ENCODE peak calls at places on chromosomes 1 and 21, in seven cellular contexts. One of them, this sample, is unnamed.

GRCh38 chr1:221415626-221416025 is 326.3 kb downstream of the DUSP10 start:
- DNase-seq in naive thymus-derived CD4-positive, alpha-beta T cell: no peak
- DNase-seq in prostate gland: no peak
- DNase-seq in left ventricle myocardium inferior: no peak
- DNase-seq in A673: no peak
- DNase-seq in heart right ventricle: no peak
- DNase-seq in HCT116: no peak
- DNase-seq in this sample: no peak

GRCh38 chr1:183349201-183349711 is 68.9 kb downstream of the NMNAT2 start:
- DNase-seq in naive thymus-derived CD4-positive, alpha-beta T cell: no peak
- DNase-seq in prostate gland: peak; percentile 10
- DNase-seq in left ventricle myocardium inferior: no peak
- DNase-seq in A673: peak; percentile 48
- DNase-seq in heart right ventricle: no peak
- DNase-seq in HCT116: no peak
- DNase-seq in this sample: no peak

GRCh38 chr21:34602061-34602460 is 12.9 kb downstream of the RCAN1 start:
- DNase-seq in naive thymus-derived CD4-positive, alpha-beta T cell: no peak
- DNase-seq in prostate gland: no peak
- DNase-seq in left ventricle myocardium inferior: no peak
- DNase-seq in A673: no peak
- DNase-seq in heart right ventricle: no peak
- DNase-seq in HCT116: no peak
- DNase-seq in this sample: no peak

GRCh38 chr21:41781047-41781405 is 14.2 kb upstream of the RIPK4 start:
- DNase-seq in naive thymus-derived CD4-positive, alpha-beta T cell: no peak
- DNase-seq in prostate gland: no peak
- DNase-seq in left ventricle myocardium inferior: no peak
- DNase-seq in A673: peak; percentile 83
- DNase-seq in heart right ventricle: no peak
- DNase-seq in HCT116: no peak
- DNase-seq in this sample: no peak

GRCh38 chr1:42931108-42931539 is 27.5 kb downstream of the SLC2A1 start:
- DNase-seq in naive thymus-derived CD4-positive, alpha-beta T cell: peak; percentile 58
- DNase-seq in prostate gland: no peak
- DNase-seq in left ventricle myocardium inferior: no peak
- DNase-seq in A673: peak; percentile 75
- DNase-seq in heart right ventricle: no peak
- DNase-seq in HCT116: no peak
- DNase-seq in this sample: no peak

GRCh38 chr1:227949341-227949921 is 1.7 kb upstream of the WNT9A start:
- DNase-seq in naive thymus-derived CD4-positive, alpha-beta T cell: no peak
- DNase-seq in prostate gland: no peak
- DNase-seq in left ventricle myocardium inferior: no peak
- DNase-seq in A673: no peak
- DNase-seq in heart right ventricle: no peak
- DNase-seq in HCT116: no peak
- DNase-seq in this sample: no peak

GRCh38 chr1:36973056-36973455 is 61.3 kb downstream of the GRIK3 start:
- DNase-seq in naive thymus-derived CD4-positive, alpha-beta T cell: no peak
- DNase-seq in prostate gland: no peak
- DNase-seq in left ventricle myocardium inferior: no peak
- DNase-seq in A673: no peak
- DNase-seq in heart right ventricle: no peak
- DNase-seq in HCT116: no peak
- DNase-seq in this sample: no peak

GRCh38 chr1:6280761-6281451 is 20.0 kb upstream of the GPR153 start:
- DNase-seq in naive thymus-derived CD4-positive, alpha-beta T cell: no peak
- DNase-seq in prostate gland: no peak
- DNase-seq in left ventricle myocardium inferior: no peak
- DNase-seq in A673: no peak
- DNase-seq in heart right ventricle: no peak
- DNase-seq in HCT116: no peak
- DNase-seq in this sample: no peak

GRCh38 chr1:179591592-179592580 is at the start of gene TDRD5:
- DNase-seq in naive thymus-derived CD4-positive, alpha-beta T cell: no peak
- DNase-seq in prostate gland: no peak
- DNase-seq in left ventricle myocardium inferior: no peak
- DNase-seq in A673: peak; percentile 31
- DNase-seq in heart right ventricle: no peak
- DNase-seq in HCT116: no peak
- DNase-seq in this sample: no peak

GRCh38 chr21:34198232-34199120 is 125.1 kb downstream of the MRPS6 start:
- DNase-seq in naive thymus-derived CD4-positive, alpha-beta T cell: peak; percentile 36
- DNase-seq in prostate gland: no peak
- DNase-seq in left ventricle myocardium inferior: no peak
- DNase-seq in A673: no peak
- DNase-seq in heart right ventricle: no peak
- DNase-seq in HCT116: no peak
- DNase-seq in this sample: no peak

GRCh38 chr21:27108228-27108627 is 141.3 kb upstream of the ADAMTS5 start:
- DNase-seq in naive thymus-derived CD4-positive, alpha-beta T cell: no peak
- DNase-seq in prostate gland: no peak
- DNase-seq in left ventricle myocardium inferior: no peak
- DNase-seq in A673: no peak
- DNase-seq in heart right ventricle: no peak
- DNase-seq in HCT116: no peak
- DNase-seq in this sample: no peak

GRCh38 chr1:59391216-59392179 is 94.6 kb downstream of the FGGY start:
- DNase-seq in naive thymus-derived CD4-positive, alpha-beta T cell: no peak
- DNase-seq in prostate gland: no peak
- DNase-seq in left ventricle myocardium inferior: no peak
- DNase-seq in A673: no peak
- DNase-seq in heart right ventricle: no peak
- DNase-seq in HCT116: no peak
- DNase-seq in this sample: no peak

GRCh38 chr1:30612666-30613065 is 110.7 kb downstream of the MATN1 start:
- DNase-seq in naive thymus-derived CD4-positive, alpha-beta T cell: no peak
- DNase-seq in prostate gland: no peak
- DNase-seq in left ventricle myocardium inferior: no peak
- DNase-seq in A673: no peak
- DNase-seq in heart right ventricle: no peak
- DNase-seq in HCT116: no peak
- DNase-seq in this sample: no peak

DNA sequence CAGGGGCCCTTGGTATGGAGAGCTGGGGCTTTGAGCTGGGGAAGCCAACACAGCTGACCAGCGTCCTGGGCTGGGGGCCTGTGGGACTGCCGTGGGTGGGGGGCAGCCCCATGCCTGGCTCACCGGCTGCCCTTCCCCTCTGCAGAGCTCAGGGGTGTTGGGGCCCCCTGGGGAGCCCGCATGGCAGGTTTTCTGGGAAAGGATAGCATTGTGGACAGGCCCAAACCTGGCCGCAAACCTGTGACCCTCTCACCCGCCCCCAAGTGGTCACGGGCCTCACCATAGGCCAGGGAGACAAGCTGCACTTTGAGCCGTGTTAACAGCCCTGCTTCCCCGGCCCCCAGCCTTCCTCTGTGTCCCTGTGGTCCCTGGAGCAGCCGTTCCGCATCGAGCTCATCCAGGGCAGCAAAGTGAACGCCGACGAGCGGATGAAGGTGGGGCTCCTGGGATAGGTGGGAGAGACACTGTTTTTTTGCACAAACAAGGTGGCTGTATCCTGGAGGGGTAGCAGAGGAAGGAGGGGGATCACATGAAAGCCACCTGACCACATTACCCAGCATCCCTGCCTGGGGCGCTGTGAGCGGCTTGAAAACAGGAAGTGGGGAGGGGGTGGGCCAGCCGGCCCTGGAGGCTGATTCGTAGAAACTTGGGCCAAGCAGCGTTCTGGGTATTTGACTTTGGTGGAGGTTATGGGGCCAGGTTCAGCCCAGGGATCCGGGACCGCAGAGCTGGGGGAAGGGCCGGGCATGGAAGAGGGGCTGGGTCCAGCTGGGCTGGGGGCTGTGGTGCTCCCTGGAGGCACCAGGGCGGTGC is 65.9 kb downstream of the PIK3CD start:
- DNase-seq in naive thymus-derived CD4-positive, alpha-beta T cell: peak; percentile 94
- DNase-seq in prostate gland: peak; percentile 49
- DNase-seq in left ventricle myocardium inferior: peak; percentile 41
- DNase-seq in A673: no peak
- DNase-seq in heart right ventricle: peak; percentile 46
- DNase-seq in HCT116: no peak
- DNase-seq in this sample: peak; percentile 34
- H3K36me3 ChIP-seq in naive thymus-derived CD4-positive, alpha-beta T cell: peaks cover 73% of the 10 kb centered on the region
- H3K36me3 ChIP-seq in prostate gland: no peaks in the 10 kb centered on the region
- H3K36me3 ChIP-seq in left ventricle myocardium inferior: peaks cover 4% of the 10 kb centered on the region
- H3K36me3 ChIP-seq in A673: no peaks in the 10 kb centered on the region
- H3K36me3 ChIP-seq in heart right ventricle: peaks cover 12% of the 10 kb centered on the region
- H3K36me3 ChIP-seq in HCT116: no peaks in the 10 kb centered on the region
- H3K36me3 ChIP-seq in this sample: no peaks in the 10 kb centered on the region

GRCh38 chr1:246772686-246773085 is 48.5 kb downstream of the SCCPDH start:
- DNase-seq in naive thymus-derived CD4-positive, alpha-beta T cell: no peak
- DNase-seq in prostate gland: no peak
- DNase-seq in left ventricle myocardium inferior: no peak
- DNase-seq in A673: no peak
- DNase-seq in heart right ventricle: no peak
- DNase-seq in HCT116: no peak
- DNase-seq in this sample: no peak
- H3K27ac ChIP-seq in naive thymus-derived CD4-positive, alpha-beta T cell: no peak overlapping the region
- H3K27ac ChIP-seq in prostate gland: no peak overlapping the region
- H3K27ac ChIP-seq in left ventricle myocardium inferior: no peak overlapping the region
- H3K27ac ChIP-seq in A673: no peak overlapping the region
- H3K27ac ChIP-seq in heart right ventricle: no peak overlapping the region
- H3K27ac ChIP-seq in HCT116: no peak overlapping the region
- H3K27ac ChIP-seq in this sample: no peak overlapping the region

DNA sequence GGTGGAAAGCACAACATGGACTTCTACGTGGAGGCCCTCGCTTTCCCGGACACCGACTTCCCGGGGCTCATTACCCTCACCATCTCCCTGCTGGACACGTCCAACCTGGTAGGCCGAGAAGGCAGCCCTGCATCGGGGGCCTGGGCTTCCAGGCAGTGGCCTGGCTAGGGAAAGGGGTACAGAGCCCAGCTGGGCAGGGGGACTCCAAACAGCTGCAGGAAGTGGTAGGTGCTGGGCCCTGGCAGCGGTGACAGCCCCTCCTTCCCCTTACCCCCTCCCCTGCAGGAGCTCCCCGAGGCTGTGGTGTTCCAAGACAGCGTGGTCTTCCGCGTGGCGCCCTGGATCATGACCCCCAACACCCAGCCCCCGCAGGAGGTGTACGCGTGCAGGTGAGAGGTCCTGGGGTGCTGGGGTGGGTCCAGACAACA is 30.0 kb upstream of the PADI6 start:
- DNase-seq in naive thymus-derived CD4-positive, alpha-beta T cell: no peak
- DNase-seq in prostate gland: no peak
- DNase-seq in left ventricle myocardium inferior: no peak
- DNase-seq in A673: no peak
- DNase-seq in heart right ventricle: no peak
- DNase-seq in HCT116: no peak
- DNase-seq in this sample: no peak
- H3K36me3 ChIP-seq in naive thymus-derived CD4-positive, alpha-beta T cell: no peaks in the 10 kb centered on the region
- H3K36me3 ChIP-seq in prostate gland: no peaks in the 10 kb centered on the region
- H3K36me3 ChIP-seq in left ventricle myocardium inferior: no peaks in the 10 kb centered on the region
- H3K36me3 ChIP-seq in A673: no peaks in the 10 kb centered on the region
- H3K36me3 ChIP-seq in heart right ventricle: no peaks in the 10 kb centered on the region
- H3K36me3 ChIP-seq in HCT116: no peaks in the 10 kb centered on the region
- H3K36me3 ChIP-seq in this sample: no peaks in the 10 kb centered on the region

GRCh38 chr1:232707142-232707541 is 77.2 kb upstream of the SIPA1L2 start:
- DNase-seq in naive thymus-derived CD4-positive, alpha-beta T cell: no peak
- DNase-seq in prostate gland: peak; percentile 46
- DNase-seq in left ventricle myocardium inferior: no peak
- DNase-seq in A673: no peak
- DNase-seq in heart right ventricle: no peak
- DNase-seq in HCT116: no peak
- DNase-seq in this sample: no peak

GRCh38 chr1:232705815-232706575 is 76.1 kb upstream of the SIPA1L2 start:
- DNase-seq in naive thymus-derived CD4-positive, alpha-beta T cell: no peak
- DNase-seq in prostate gland: no peak
- DNase-seq in left ventricle myocardium inferior: no peak
- DNase-seq in A673: no peak
- DNase-seq in heart right ventricle: no peak
- DNase-seq in HCT116: no peak
- DNase-seq in this sample: peak; percentile 36

GRCh38 chr1:232704256-232704655 is 74.3 kb upstream of the SIPA1L2 start:
- DNase-seq in naive thymus-derived CD4-positive, alpha-beta T cell: no peak
- DNase-seq in prostate gland: no peak
- DNase-seq in left ventricle myocardium inferior: no peak
- DNase-seq in A673: peak; percentile 7
- DNase-seq in heart right ventricle: no peak
- DNase-seq in HCT116: no peak
- DNase-seq in this sample: no peak

GRCh38 chr1:232709339-232709738 is 79.4 kb upstream of the SIPA1L2 start:
- DNase-seq in naive thymus-derived CD4-positive, alpha-beta T cell: no peak
- DNase-seq in prostate gland: no peak
- DNase-seq in left ventricle myocardium inferior: no peak
- DNase-seq in A673: no peak
- DNase-seq in heart right ventricle: no peak
- DNase-seq in HCT116: no peak
- DNase-seq in this sample: no peak

GRCh38 chr1:232704694-232705680 is 75.1 kb upstream of the SIPA1L2 start:
- DNase-seq in naive thymus-derived CD4-positive, alpha-beta T cell: no peak
- DNase-seq in prostate gland: peak; percentile 86
- DNase-seq in left ventricle myocardium inferior: no peak
- DNase-seq in A673: peak; percentile 77
- DNase-seq in heart right ventricle: no peak
- DNase-seq in HCT116: peak; percentile 37
- DNase-seq in this sample: peak; percentile 59
- H3K27ac ChIP-seq in naive thymus-derived CD4-positive, alpha-beta T cell: no peak overlapping the region
- H3K27ac ChIP-seq in prostate gland: peak overlapping the region; percentile 82
- H3K27ac ChIP-seq in left ventricle myocardium inferior: peak overlapping the region; percentile 18
- H3K27ac ChIP-seq in A673: no peak overlapping the region
- H3K27ac ChIP-seq in heart right ventricle: no peak overlapping the region
- H3K27ac ChIP-seq in HCT116: no peak overlapping the region
- H3K27ac ChIP-seq in this sample: peak overlapping the region; percentile 52

GRCh38 chr1:25361901-25362300 is 23.8 kb downstream of the TMEM50A start:
- DNase-seq in naive thymus-derived CD4-positive, alpha-beta T cell: no peak
- DNase-seq in prostate gland: no peak
- DNase-seq in left ventricle myocardium inferior: no peak
- DNase-seq in A673: no peak
- DNase-seq in heart right ventricle: no peak
- DNase-seq in HCT116: no peak
- DNase-seq in this sample: no peak
- H3K36me3 ChIP-seq in naive thymus-derived CD4-positive, alpha-beta T cell: peaks cover 43% of the 10 kb centered on the region
- H3K36me3 ChIP-seq in prostate gland: no peaks in the 10 kb centered on the region
- H3K36me3 ChIP-seq in left ventricle myocardium inferior: peaks cover 39% of the 10 kb centered on the region
- H3K36me3 ChIP-seq in A673: peaks cover 17% of the 10 kb centered on the region
- H3K36me3 ChIP-seq in heart right ventricle: peaks cover 46% of the 10 kb centered on the region
- H3K36me3 ChIP-seq in HCT116: peaks cover 9% of the 10 kb centered on the region
- H3K36me3 ChIP-seq in this sample: peaks cover 23% of the 10 kb centered on the region